ENCODE peak calls at places on chromosomes 7 and 10, in nine cellular contexts. Z, O, P, R, E, C, F, U and H are unnamed samples.

GRCh38 chr7:65820287-65820950 is 52.5 kb upstream of the VKORC1L1 start:
- DNase-seq in F (no peak), E (no peak), R (no peak), U (no peak), Z (no peak), C (no peak), O (no peak), P (no peak), H (no peak)

GRCh38 chr10:98349508-98349922 is 65.5 kb downstream of the PYROXD2 start:
- DNase-seq in C (no peak), Z (peak), E (peak), O (no peak), U (no peak), R (peak), F (peak), P (no peak), H (peak)

GRCh38 chr7:55132890-55133551 is 114.2 kb downstream of the EGFR start:
- DNase-seq in E (no peak), U (no peak), P (no peak), O (peak), Z (no peak), R (peak), F (peak), C (peak), H (no peak)

GRCh38 chr7:2738110-2738509 is 50.1 kb downstream of the AMZ1 start:
- DNase-seq in R (no peak), P (no peak), U (no peak), F (no peak), C (no peak), O (no peak), Z (peak), E (no peak), H (no peak)

GRCh38 chr7:37952240-37952639 is 31.8 kb downstream of the EPDR1 start:
- DNase-seq in Z (no peak), F (no peak), U (no peak), P (no peak), E (no peak), O (no peak), C (no peak), R (no peak), H (no peak)

GRCh38 chr7:80134536-80135305 is at the start of gene GNAI1:
- DNase-seq in R (peak), P (peak), U (no peak), E (no peak), F (peak), Z (peak), C (peak), O (peak), H (peak)

GRCh38 chr10:94451883-94452519 is 49.7 kb downstream of the TBC1D12 start:
- DNase-seq in F (no peak), O (no peak), P (no peak), C (no peak), E (no peak), R (no peak), U (no peak), Z (no peak), H (no peak)

GRCh38 chr7:28389504-28390385 is 22.6 kb upstream of the CREB5 start:
- DNase-seq in E (peak), U (no peak), P (peak), O (no peak), Z (peak), F (peak), R (peak), C (peak), H (no peak)

GRCh38 chr10:77837248-77837924 is 89.2 kb downstream of the DLG5 start:
- DNase-seq in F (no peak), E (peak), C (no peak), P (peak), O (no peak), R (no peak), Z (no peak), U (peak), H (peak)
- TF ChIP-seq CTCF in F (no peak), E (peak), C (no peak), P (peak), O (no peak), R (no peak), Z (no peak), U (peak), H (peak)

GRCh38 chr10:43667317-43667731 is 18.6 kb upstream of the ZNF32 start:
- DNase-seq in U (no peak), Z (no peak), O (no peak), P (no peak), E (peak), R (no peak), F (no peak), C (no peak), H (peak)
- TF ChIP-seq CTCF in U (no peak), Z (no peak), O (peak), P (peak), E (no peak), R (peak), F (peak), C (no peak), H (no peak)

GRCh38 chr10:84095821-84096497 is 43.4 kb upstream of the GHITM start:
- DNase-seq in U (no peak), C (no peak), F (no peak), Z (peak), O (no peak), E (no peak), P (peak), R (no peak), H (no peak)

GRCh38 chr10:84098667-84099066 is 40.6 kb upstream of the GHITM start:
- DNase-seq in U (no peak), C (no peak), Z (no peak), O (no peak), F (no peak), E (no peak), P (no peak), R (no peak), H (no peak)

GRCh38 chr10:84097787-84098353 is 41.4 kb upstream of the GHITM start:
- DNase-seq in P (no peak), E (no peak), F (no peak), R (no peak), U (no peak), Z (no peak), C (no peak), O (no peak), H (no peak)
- TF ChIP-seq CTCF in P (peak), E (peak), F (peak), R (peak), U (peak), Z (peak), C (no peak), O (peak), H (peak)

GRCh38 chr10:105679781-105680180 is 1038.7 kb downstream of the SORCS3 start:
- DNase-seq in E (no peak), F (no peak), P (no peak), R (no peak), U (no peak), C (no peak), O (no peak), Z (no peak), H (no peak)
- TF ChIP-seq CTCF in E (no peak), F (no peak), P (no peak), R (no peak), U (no peak), C (no peak), O (no peak), Z (no peak), H (no peak)

GRCh38 chr7:74584160-74584954 is 73.2 kb upstream of the GTF2I start:
- DNase-seq in Z (no peak), C (no peak), F (no peak), O (no peak), U (no peak), R (no peak), E (no peak), P (no peak), H (no peak)
- TF ChIP-seq CTCF in Z (no peak), C (no peak), F (no peak), O (no peak), U (no peak), R (no peak), E (no peak), P (peak), H (no peak)

GRCh38 chr7:140308060-140308459 is 90.3 kb downstream of the SLC37A3 start:
- DNase-seq in O (no peak), P (no peak), F (no peak), U (no peak), E (no peak), R (no peak), C (no peak), Z (no peak), H (no peak)

GRCh38 chr7:140300263-140301131 is 97.8 kb downstream of the SLC37A3 start:
- DNase-seq in F (no peak), C (no peak), U (no peak), E (no peak), R (no peak), P (no peak), O (no peak), Z (no peak), H (no peak)

GRCh38 chr7:140304071-140304799 is 94.1 kb downstream of the SLC37A3 start:
- DNase-seq in E (peak), R (no peak), P (no peak), Z (no peak), F (no peak), U (peak), O (no peak), C (no peak), H (peak)
- TF ChIP-seq CTCF in E (no peak), R (peak), P (peak), Z (peak), F (peak), U (peak), O (peak), C (no peak), H (peak)

GRCh38 chr7:21300692-21301091 is 127.2 kb upstream of the SP4 start:
- DNase-seq in U (no peak), C (peak), R (no peak), P (peak), F (no peak), Z (no peak), O (no peak), E (no peak), H (no peak)
- TF ChIP-seq CTCF in U (no peak), C (peak), R (no peak), P (peak), F (no peak), Z (no peak), O (no peak), E (no peak), H (peak)

GRCh38 chr10:121804460-121804859 is 123.4 kb downstream of the ATE1 start:
- DNase-seq in F (peak), O (no peak), P (no peak), E (no peak), Z (no peak), R (peak), C (no peak), U (no peak), H (no peak)

GRCh38 chr10:121800146-121800545 is 127.7 kb downstream of the ATE1 start:
- DNase-seq in R (peak), F (peak), O (no peak), C (no peak), E (no peak), Z (no peak), U (no peak), P (no peak), H (no peak)

GRCh38 chr10:121803611-121804010 is 124.2 kb downstream of the ATE1 start:
- DNase-seq in U (no peak), C (no peak), E (no peak), O (no peak), P (no peak), F (no peak), R (no peak), Z (no peak), H (no peak)

GRCh38 chr10:121797490-121797889 is 130.3 kb downstream of the ATE1 start:
- DNase-seq in F (no peak), P (no peak), R (no peak), U (no peak), C (no peak), O (no peak), Z (no peak), E (no peak), H (no peak)

GRCh38 chr10:121800831-121801230 is 127.0 kb downstream of the ATE1 start:
- DNase-seq in C (no peak), U (no peak), R (no peak), Z (no peak), F (no peak), E (no peak), P (peak), O (no peak), H (no peak)
- TF ChIP-seq CTCF in C (no peak), U (no peak), R (no peak), Z (no peak), F (no peak), E (no peak), P (no peak), O (no peak), H (no peak)

GRCh38 chr10:56258991-56259390 is 102.1 kb downstream of the ZWINT start:
- DNase-seq in Z (no peak), E (no peak), P (no peak), O (no peak), F (no peak), U (no peak), R (no peak), C (no peak), H (no peak)
- TF ChIP-seq CTCF in Z (no peak), E (no peak), P (no peak), O (no peak), F (no peak), U (no peak), R (no peak), C (no peak), H (no peak)

GRCh38 chr10:21496285-21497176 is 29.0 kb downstream of the SKIDA1 start:
- DNase-seq in E (peak), F (no peak), Z (peak), P (peak), R (no peak), C (peak), O (peak), U (peak), H (peak)
- TF ChIP-seq CTCF in E (peak), F (peak), Z (no peak), P (peak), R (peak), C (no peak), O (no peak), U (peak), H (peak)